ENCODE peak calls at places on chromosomes 13 and 19, in five cellular contexts. Y, F, K, A and S are unnamed samples.

GRCh38 chr13:46367622-46368327 is 19.3 kb downstream of the RUBCNL start:
- DNase-seq in Y (no peak), F (no peak), K (no peak), A (no peak), S (no peak)

GRCh38 chr13:32829269-32829668 is 187.0 kb upstream of the KL start:
- DNase-seq in Y (no peak), F (no peak), K (no peak), A (no peak), S (no peak)

GRCh38 chr13:100301418-100301817 is 212.5 kb downstream of the PCCA start:
- DNase-seq in Y (no peak), F (no peak), K (no peak), A (no peak), S (no peak)

GRCh38 chr13:41470187-41470586 is 12.8 kb downstream of the RGCC start:
- DNase-seq in Y (no peak), F (no peak), K (no peak), A (peak), S (no peak)

GRCh38 chr13:33229446-33230177 is 55.9 kb downstream of the STARD13 start:
- DNase-seq in Y (peak), F (no peak), K (peak), A (no peak), S (peak)

GRCh38 chr19:51525731-51526130 is 5.7 kb downstream of the SIGLEC6 start:
- DNase-seq in Y (no peak), F (no peak), K (no peak), A (no peak), S (no peak)

GRCh38 chr19:8826371-8826770 is 5.7 kb downstream of the ZNF558 start:
- DNase-seq in Y (no peak), F (peak), K (no peak), A (no peak), S (no peak)

GRCh38 chr13:109274188-109274821 is 512.1 kb downstream of the IRS2 start:
- DNase-seq in Y (no peak), F (peak), K (no peak), A (no peak), S (no peak)

GRCh38 chr19:14470031-14470876 is 4.9 kb downstream of the PTGER1 start:
- DNase-seq in Y (no peak), F (no peak), K (no peak), A (no peak), S (no peak)

GRCh38 chr19:29677001-29677781 is 11.9 kb downstream of the PLEKHF1 start:
- DNase-seq in Y (no peak), F (peak), K (no peak), A (no peak), S (no peak)

GRCh38 chr19:46133777-46134231 is 9.3 kb upstream of the IGFL3 start:
- DNase-seq in Y (no peak), F (peak), K (no peak), A (no peak), S (no peak)

GRCh38 chr19:3136684-3137055 is 837 bp downstream of the GNA15 start:
- DNase-seq in Y (no peak), F (no peak), K (no peak), A (no peak), S (no peak)